ENCODE peak calls at places on chromosomes 16 and 17, in six cellular contexts. One of them, this sample, is unnamed.

GRCh38 chr16:4416200-4417032 is at the start of gene CORO7:
- DNase-seq in IMR-90: peak; percentile 76
- DNase-seq in H1: peak; percentile 97
- DNase-seq in mesendoderm: peak; percentile 85
- DNase-seq in mesenchymal stem cell: peak; percentile 91
- DNase-seq in neuronal stem cell: peak; percentile 77
- DNase-seq in this sample: peak; percentile 90

GRCh38 chr17:81348097-81349055 is 46.9 kb upstream of the BAHCC1 start:
- DNase-seq in mesenchymal stem cell: no peak
- DNase-seq in neuronal stem cell: no peak
- DNase-seq in H1: no peak
- DNase-seq in mesendoderm: no peak
- DNase-seq in IMR-90: no peak
- DNase-seq in this sample: peak; percentile 33

GRCh38 chr17:9044796-9045470 is 23.6 kb downstream of the NTN1 start:
- DNase-seq in mesenchymal stem cell: no peak
- DNase-seq in neuronal stem cell: no peak
- DNase-seq in IMR-90: no peak
- DNase-seq in mesendoderm: no peak
- DNase-seq in H1: no peak
- DNase-seq in this sample: no peak

GRCh38 chr17:63950940-63951907 is 19.1 kb upstream of the CD79B start:
- DNase-seq in IMR-90: no peak
- DNase-seq in H1: peak; percentile 88
- DNase-seq in mesendoderm: peak; percentile 54
- DNase-seq in neuronal stem cell: no peak
- DNase-seq in mesenchymal stem cell: no peak
- DNase-seq in this sample: peak; percentile 83

GRCh38 chr16:48904333-48904732 is 294.4 kb upstream of the N4BP1 start:
- DNase-seq in H1: no peak
- DNase-seq in mesenchymal stem cell: no peak
- DNase-seq in IMR-90: no peak
- DNase-seq in mesendoderm: no peak
- DNase-seq in neuronal stem cell: no peak
- DNase-seq in this sample: no peak

GRCh38 chr17:40818733-40819527 is 3.5 kb downstream of the KRT10 start:
- DNase-seq in mesenchymal stem cell: peak; percentile 79
- DNase-seq in H1: peak; percentile 69
- DNase-seq in mesendoderm: peak; percentile 83
- DNase-seq in IMR-90: peak; percentile 73
- DNase-seq in neuronal stem cell: peak; percentile 78
- DNase-seq in this sample: peak; percentile 90

GRCh38 chr17:47789611-47790520 is 31.7 kb downstream of the OSBPL7 start:
- DNase-seq in mesendoderm: peak; percentile 65
- DNase-seq in neuronal stem cell: peak; percentile 44
- DNase-seq in mesenchymal stem cell: peak; percentile 60
- DNase-seq in IMR-90: peak; percentile 38
- DNase-seq in H1: peak; percentile 83
- DNase-seq in this sample: peak; percentile 84

GRCh38 chr16:24070851-24071250 is 185.3 kb upstream of the CACNG3 start:
- DNase-seq in mesenchymal stem cell: no peak
- DNase-seq in neuronal stem cell: peak; percentile 47
- DNase-seq in H1: peak; percentile 60
- DNase-seq in mesendoderm: peak; percentile 90
- DNase-seq in IMR-90: peak; percentile 22
- DNase-seq in this sample: peak; percentile 83

GRCh38 chr17:65172511-65173136 is 35.5 kb downstream of the RGS9 start:
- DNase-seq in H1: no peak
- DNase-seq in IMR-90: no peak
- DNase-seq in mesendoderm: no peak
- DNase-seq in mesenchymal stem cell: no peak
- DNase-seq in neuronal stem cell: no peak
- DNase-seq in this sample: no peak

GRCh38 chr16:67537636-67538591 is 9.3 kb downstream of the RIPOR1 start:
- DNase-seq in IMR-90: no peak
- DNase-seq in mesendoderm: peak; percentile 45
- DNase-seq in mesenchymal stem cell: peak; percentile 50
- DNase-seq in H1: peak; percentile 67
- DNase-seq in neuronal stem cell: no peak
- DNase-seq in this sample: peak; percentile 50

GRCh38 chr16:642189-643049 is 791 bp downstream of the MCRIP2 start:
- DNase-seq in H1: peak; percentile 73
- DNase-seq in neuronal stem cell: no peak
- DNase-seq in mesendoderm: peak; percentile 23
- DNase-seq in mesenchymal stem cell: peak; percentile 49
- DNase-seq in IMR-90: no peak
- DNase-seq in this sample: no peak

GRCh38 chr16:57732011-57732410 is 3.6 kb upstream of the KATNB1 start:
- DNase-seq in H1: no peak
- DNase-seq in IMR-90: peak; percentile 25
- DNase-seq in mesenchymal stem cell: peak; percentile 24
- DNase-seq in neuronal stem cell: no peak
- DNase-seq in mesendoderm: no peak
- DNase-seq in this sample: no peak

GRCh38 chr16:681746-682427 is 1.7 kb downstream of the STUB1 start:
- DNase-seq in neuronal stem cell: no peak
- DNase-seq in mesendoderm: no peak
- DNase-seq in mesenchymal stem cell: no peak
- DNase-seq in H1: no peak
- DNase-seq in IMR-90: no peak
- DNase-seq in this sample: no peak

GRCh38 chr17:66283971-66284370 is 18.4 kb upstream of the PRKCA start:
- DNase-seq in mesenchymal stem cell: no peak
- DNase-seq in neuronal stem cell: no peak
- DNase-seq in H1: peak; percentile 33
- DNase-seq in IMR-90: peak; percentile 34
- DNase-seq in mesendoderm: no peak
- DNase-seq in this sample: no peak

GRCh38 chr16:84196101-84196500 is 5.1 kb downstream of the ADAD2 start:
- DNase-seq in mesenchymal stem cell: no peak
- DNase-seq in neuronal stem cell: no peak
- DNase-seq in mesendoderm: no peak
- DNase-seq in IMR-90: no peak
- DNase-seq in H1: no peak
- DNase-seq in this sample: no peak

GRCh38 chr17:54967621-54968258 is 714 bp downstream of the COX11 start:
- DNase-seq in H1: no peak
- DNase-seq in mesenchymal stem cell: peak; percentile 39
- DNase-seq in neuronal stem cell: no peak
- DNase-seq in IMR-90: peak; percentile 27
- DNase-seq in mesendoderm: peak; percentile 67
- DNase-seq in this sample: no peak

GRCh38 chr16:4160663-4161436 is 44.6 kb upstream of the ADCY9 start:
- DNase-seq in mesendoderm: peak; percentile 18
- DNase-seq in H1: no peak
- DNase-seq in mesenchymal stem cell: no peak
- DNase-seq in neuronal stem cell: no peak
- DNase-seq in IMR-90: no peak
- DNase-seq in this sample: no peak

GRCh38 chr17:35141681-35142466 is at the start of gene NLE1:
- DNase-seq in H1: peak; percentile 98
- DNase-seq in mesenchymal stem cell: peak; percentile 81
- DNase-seq in IMR-90: peak; percentile 74
- DNase-seq in mesendoderm: peak; percentile 86
- DNase-seq in neuronal stem cell: peak; percentile 80
- DNase-seq in this sample: peak; percentile 92

GRCh38 chr16:14354561-14355351 is 275.3 kb downstream of the PARN start:
- DNase-seq in neuronal stem cell: no peak
- DNase-seq in mesendoderm: no peak
- DNase-seq in H1: no peak
- DNase-seq in IMR-90: peak; percentile 18
- DNase-seq in mesenchymal stem cell: peak; percentile 50
- DNase-seq in this sample: no peak

GRCh38 chr17:61411114-61411943 is 11.7 kb downstream of the TBX2 start:
- DNase-seq in H1: peak; percentile 82
- DNase-seq in mesenchymal stem cell: peak; percentile 88
- DNase-seq in mesendoderm: peak; percentile 80
- DNase-seq in neuronal stem cell: peak; percentile 77
- DNase-seq in IMR-90: peak; percentile 74
- DNase-seq in this sample: peak; percentile 85

GRCh38 chr16:24700549-24701392 is 28.7 kb upstream of the TNRC6A start:
- DNase-seq in neuronal stem cell: no peak
- DNase-seq in mesenchymal stem cell: peak; percentile 94
- DNase-seq in mesendoderm: peak; percentile 95
- DNase-seq in IMR-90: peak; percentile 98
- DNase-seq in H1: no peak
- DNase-seq in this sample: peak; percentile 77

GRCh38 chr17:1865252-1866037 is 35.6 kb downstream of the RPA1 start:
- DNase-seq in mesendoderm: peak; percentile 32
- DNase-seq in neuronal stem cell: no peak
- DNase-seq in H1: peak; percentile 60
- DNase-seq in IMR-90: peak; percentile 12
- DNase-seq in mesenchymal stem cell: peak; percentile 51
- DNase-seq in this sample: no peak

GRCh38 chr17:83178533-83179201 is 99.3 kb downstream of the METRNL start:
- DNase-seq in IMR-90: no peak
- DNase-seq in neuronal stem cell: no peak
- DNase-seq in H1: peak; percentile 35
- DNase-seq in mesendoderm: no peak
- DNase-seq in mesenchymal stem cell: no peak
- DNase-seq in this sample: peak; percentile 28

GRCh38 chr17:75031972-75032895 is 14.5 kb downstream of the ATP5PD start:
- DNase-seq in mesendoderm: peak; percentile 53
- DNase-seq in neuronal stem cell: no peak
- DNase-seq in mesenchymal stem cell: peak; percentile 79
- DNase-seq in H1: peak; percentile 59
- DNase-seq in IMR-90: peak; percentile 84
- DNase-seq in this sample: peak; percentile 68

GRCh38 chr16:68228652-68229051 is 7.3 kb downstream of the ESRP2 start:
- DNase-seq in mesendoderm: no peak
- DNase-seq in neuronal stem cell: no peak
- DNase-seq in IMR-90: no peak
- DNase-seq in mesenchymal stem cell: no peak
- DNase-seq in H1: no peak
- DNase-seq in this sample: no peak

GRCh38 chr16:5537347-5537746 is 439.8 kb upstream of the EEF2KMT start:
- DNase-seq in mesendoderm: no peak
- DNase-seq in H1: no peak
- DNase-seq in mesenchymal stem cell: no peak
- DNase-seq in neuronal stem cell: no peak
- DNase-seq in IMR-90: no peak
- DNase-seq in this sample: no peak

GRCh38 chr17:39400547-39401411 is 647 bp downstream of the FBXL20 start:
- DNase-seq in H1: no peak
- DNase-seq in neuronal stem cell: no peak
- DNase-seq in mesenchymal stem cell: peak; percentile 45
- DNase-seq in IMR-90: no peak
- DNase-seq in mesendoderm: peak; percentile 31
- DNase-seq in this sample: no peak

GRCh38 chr16:47916266-47916665 is 239.5 kb downstream of the ABCC12 start:
- DNase-seq in neuronal stem cell: no peak
- DNase-seq in mesendoderm: no peak
- DNase-seq in IMR-90: peak; percentile 30
- DNase-seq in mesenchymal stem cell: peak; percentile 65
- DNase-seq in H1: no peak
- DNase-seq in this sample: no peak

GRCh38 chr17:17480593-17481148 is 3.9 kb downstream of the MED9 start:
- DNase-seq in mesenchymal stem cell: no peak
- DNase-seq in H1: no peak
- DNase-seq in neuronal stem cell: no peak
- DNase-seq in mesendoderm: no peak
- DNase-seq in IMR-90: no peak
- DNase-seq in this sample: no peak

GRCh38 chr17:17472333-17472920 is 4.4 kb upstream of the MED9 start:
- DNase-seq in H1: no peak
- DNase-seq in mesenchymal stem cell: no peak
- DNase-seq in neuronal stem cell: no peak
- DNase-seq in IMR-90: no peak
- DNase-seq in mesendoderm: no peak
- DNase-seq in this sample: no peak

GRCh38 chr17:17474341-17474740 is 2.5 kb upstream of the MED9 start:
- DNase-seq in IMR-90: no peak
- DNase-seq in mesendoderm: no peak
- DNase-seq in mesenchymal stem cell: no peak
- DNase-seq in H1: no peak
- DNase-seq in neuronal stem cell: no peak
- DNase-seq in this sample: no peak

GRCh38 chr17:17479209-17479608 is 2.4 kb downstream of the MED9 start:
- DNase-seq in IMR-90: no peak
- DNase-seq in mesenchymal stem cell: no peak
- DNase-seq in mesendoderm: no peak
- DNase-seq in neuronal stem cell: no peak
- DNase-seq in H1: no peak
- DNase-seq in this sample: no peak

GRCh38 chr17:17476865-17477467 is at the start of gene MED9:
- DNase-seq in neuronal stem cell: peak; percentile 93
- DNase-seq in H1: peak; percentile 98
- DNase-seq in mesendoderm: peak; percentile 96
- DNase-seq in IMR-90: peak; percentile 85
- DNase-seq in mesenchymal stem cell: peak; percentile 88
- DNase-seq in this sample: peak; percentile 95
- H2BK120ac ChIP-seq in neuronal stem cell: no peak within 1 kb of the TSS
- H2BK120ac ChIP-seq in H1: no peak within 1 kb of the TSS
- H2BK120ac ChIP-seq in mesendoderm: no peak within 1 kb of the TSS
- H2BK120ac ChIP-seq in IMR-90: peak within 1 kb of the TSS; percentile 50
- H2BK120ac ChIP-seq in mesenchymal stem cell: no peak within 1 kb of the TSS
- H2BK120ac ChIP-seq in this sample: no peak within 1 kb of the TSS

GRCh38 chr16:2776500-2777139 is 460 bp downstream of the ELOB start:
- DNase-seq in H1: no peak
- DNase-seq in mesenchymal stem cell: peak; percentile 31
- DNase-seq in mesendoderm: peak; percentile 34
- DNase-seq in neuronal stem cell: peak; percentile 36
- DNase-seq in IMR-90: no peak
- DNase-seq in this sample: no peak
- H2BK120ac ChIP-seq in H1: no peak overlapping the region
- H2BK120ac ChIP-seq in mesenchymal stem cell: no peak overlapping the region
- H2BK120ac ChIP-seq in mesendoderm: no peak overlapping the region
- H2BK120ac ChIP-seq in neuronal stem cell: peak overlapping the region; percentile 83
- H2BK120ac ChIP-seq in IMR-90: peak overlapping the region; percentile 41
- H2BK120ac ChIP-seq in this sample: no peak overlapping the region

DNA sequence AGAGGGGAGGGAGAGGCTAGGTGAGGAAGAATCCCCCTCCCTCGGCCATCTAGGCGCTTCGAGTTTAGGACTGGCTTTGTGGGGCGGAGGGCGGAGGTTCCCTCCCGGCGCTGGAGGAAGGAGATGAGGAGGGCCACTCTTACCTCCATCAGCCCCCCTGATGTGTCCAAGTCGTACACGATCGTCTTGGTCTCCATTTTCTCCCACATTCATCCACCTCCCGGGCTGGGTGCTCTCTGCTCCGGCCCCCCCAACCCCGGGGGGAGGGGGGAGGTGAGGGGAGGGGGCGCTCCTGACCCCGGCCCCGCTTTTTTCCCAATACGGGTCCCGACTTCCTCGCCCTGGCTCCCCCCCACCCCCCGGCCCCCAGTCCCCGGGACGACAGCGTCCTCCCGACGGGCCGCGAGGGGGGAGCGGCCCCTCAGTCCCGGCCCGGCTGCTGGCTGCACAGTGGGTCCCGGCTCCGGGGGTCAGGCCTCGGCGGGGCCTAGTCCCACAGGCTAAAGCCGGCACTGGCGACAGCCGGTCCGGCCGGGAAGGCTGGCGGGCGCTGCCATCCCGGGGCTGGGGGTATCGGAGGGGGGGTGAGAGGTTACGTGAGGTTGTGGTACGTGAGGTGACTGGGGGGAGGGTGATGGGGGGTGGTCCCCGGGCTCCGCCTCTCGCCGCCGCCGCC is 428 bp downstream of the PHF12 start:
- DNase-seq in IMR-90: no peak
- DNase-seq in neuronal stem cell: no peak
- DNase-seq in H1: no peak
- DNase-seq in mesenchymal stem cell: no peak
- DNase-seq in mesendoderm: no peak
- DNase-seq in this sample: no peak
- H2BK120ac ChIP-seq in IMR-90: peak overlapping the region; percentile 70
- H2BK120ac ChIP-seq in neuronal stem cell: no peak overlapping the region
- H2BK120ac ChIP-seq in H1: no peak overlapping the region
- H2BK120ac ChIP-seq in mesenchymal stem cell: peak overlapping the region; percentile 89
- H2BK120ac ChIP-seq in mesendoderm: peak overlapping the region; percentile 82
- H2BK120ac ChIP-seq in this sample: no peak overlapping the region

GRCh38 chr17:57881783-57882291 is 32.0 kb upstream of the MRPS23 start:
- DNase-seq in neuronal stem cell: no peak
- DNase-seq in mesenchymal stem cell: no peak
- DNase-seq in H1: no peak
- DNase-seq in mesendoderm: no peak
- DNase-seq in IMR-90: no peak
- DNase-seq in this sample: no peak
- H2BK120ac ChIP-seq in neuronal stem cell: no peak overlapping the region
- H2BK120ac ChIP-seq in mesenchymal stem cell: peak overlapping the region; percentile 58
- H2BK120ac ChIP-seq in H1: no peak overlapping the region
- H2BK120ac ChIP-seq in mesendoderm: no peak overlapping the region
- H2BK120ac ChIP-seq in IMR-90: peak overlapping the region; percentile 98
- H2BK120ac ChIP-seq in this sample: no peak overlapping the region